ENCODE peak calls at places on chromosomes 3 and 15, in seven cellular contexts. Q, H, D, V, Z, J and K are unnamed samples.

GRCh38 chr15:26126070-26126469 is 262.9 kb upstream of the ATP10A start:
- DNase-seq in V (no peak), H (no peak), Z (no peak), J (no peak), Q (no peak), D (no peak), K (no peak)

GRCh38 chr3:156674911-156675743 is 737 bp downstream of the TIPARP start:
- DNase-seq in D (peak; percentile 81), H (peak; percentile 72), Z (peak; percentile 53), J (peak; percentile 72), V (peak; percentile 57), Q (peak; percentile 67), K (peak; percentile 56)

GRCh38 chr3:124774305-124774673 is 44.0 kb downstream of the UMPS start:
- DNase-seq in Q (no peak), D (no peak), V (no peak), H (peak; percentile 58), Z (peak; percentile 66), J (peak; percentile 32), K (peak; percentile 57)

GRCh38 chr3:192060160-192060783 is 599.3 kb downstream of the PYDC2 start:
- DNase-seq in D (no peak), Q (peak; percentile 47), H (no peak), J (no peak), Z (no peak), V (no peak), K (no peak)

GRCh38 chr15:90765966-90766365 is 48.8 kb downstream of the BLM start:
- DNase-seq in Z (no peak), D (no peak), H (no peak), Q (no peak), V (no peak), J (no peak), K (no peak)

GRCh38 chr3:103991461-103992115 is 1375.1 kb upstream of the ALCAM start:
- DNase-seq in D (no peak), V (no peak), Q (no peak), Z (peak; percentile 5), H (no peak), J (no peak), K (peak; percentile 70)

GRCh38 chr3:98670020-98670419 is 76.6 kb upstream of the CPOX start:
- DNase-seq in Q (no peak), J (no peak), D (no peak), V (no peak), Z (no peak), H (no peak), K (no peak)

GRCh38 chr3:52388348-52388821 is 56.5 kb downstream of the SEMA3G start:
- DNase-seq in Q (no peak), H (no peak), J (no peak), Z (no peak), V (no peak), D (no peak), K (no peak)

GRCh38 chr3:140863481-140864084 is 78.1 kb upstream of the SLC25A36 start:
- DNase-seq in Q (peak; percentile 70), V (no peak), Z (peak; percentile 74), J (peak; percentile 36), H (peak; percentile 13), D (no peak), K (peak; percentile 72)

GRCh38 chr3:9549600-9549999 is 4.0 kb downstream of the LHFPL4 start:
- DNase-seq in J (no peak), V (no peak), Z (no peak), D (no peak), Q (no peak), H (no peak), K (no peak)

GRCh38 chr3:50666801-50667200 is 7.9 kb upstream of the DOCK3 start:
- DNase-seq in Z (no peak), V (no peak), D (no peak), H (no peak), Q (no peak), J (no peak), K (no peak)

GRCh38 chr15:78369161-78369560 is 29.0 kb downstream of the CRABP1 start:
- DNase-seq in Z (no peak), J (no peak), H (no peak), Q (no peak), D (no peak), V (no peak), K (no peak)

GRCh38 chr15:74136584-74137543 is 6.5 kb downstream of the ISLR2 start:
- DNase-seq in D (no peak), V (no peak), Z (peak; percentile 28), H (peak; percentile 33), J (no peak), Q (no peak), K (no peak)

GRCh38 chr3:79979990-79980389 is 212.2 kb upstream of the ROBO1 start:
- DNase-seq in J (no peak), Z (no peak), D (no peak), H (no peak), V (no peak), Q (no peak), K (no peak)

GRCh38 chr3:150612494-150612893 is 9.4 kb downstream of the SELENOT start:
- DNase-seq in Z (no peak), Q (no peak), D (no peak), H (no peak), V (no peak), J (no peak), K (no peak)

GRCh38 chr3:41162981-41163380 is 36.3 kb upstream of the CTNNB1 start:
- DNase-seq in J (no peak), Z (no peak), D (no peak), V (no peak), H (no peak), Q (no peak), K (no peak)

GRCh38 chr3:61448378-61448777 is 113.0 kb upstream of the PTPRG start:
- DNase-seq in V (no peak), D (no peak), H (no peak), Z (peak; percentile 23), J (no peak), Q (no peak), K (peak; percentile 24)

GRCh38 chr3:11212784-11213183 is 58.5 kb downstream of the HRH1 start:
- DNase-seq in V (no peak), J (no peak), D (no peak), Q (no peak), H (no peak), Z (peak; percentile 47), K (peak; percentile 32)

GRCh38 chr15:90681480-90681879 is 35.7 kb upstream of the BLM start:
- DNase-seq in D (no peak), Q (no peak), H (peak; percentile 38), J (peak; percentile 76), Z (peak; percentile 94), V (no peak), K (peak; percentile 71)

GRCh38 chr3:63387568-63387967 is 109.5 kb downstream of the SYNPR start:
- DNase-seq in Z (peak; percentile 17), H (no peak), D (no peak), V (no peak), J (no peak), Q (no peak), K (peak; percentile 12)

GRCh38 chr3:127354761-127355160 is 66.9 kb upstream of the PRR20G start:
- DNase-seq in Z (no peak), H (no peak), D (no peak), V (no peak), J (no peak), Q (no peak), K (no peak)

GRCh38 chr3:11118181-11118682 is 36.1 kb upstream of the HRH1 start:
- DNase-seq in V (no peak), H (no peak), J (no peak), D (no peak), Q (no peak), Z (peak; percentile 83), K (peak; percentile 47)

GRCh38 chr3:138559134-138559533 is 34.9 kb downstream of the CEP70 start:
- DNase-seq in D (no peak), Q (no peak), V (no peak), J (no peak), Z (no peak), H (no peak), K (no peak)
- TF ChIP-seq CTCF in D (no peak), Q (no peak), V (no peak), J (no peak), Z (no peak), H (no peak), K (no peak)

DNA sequence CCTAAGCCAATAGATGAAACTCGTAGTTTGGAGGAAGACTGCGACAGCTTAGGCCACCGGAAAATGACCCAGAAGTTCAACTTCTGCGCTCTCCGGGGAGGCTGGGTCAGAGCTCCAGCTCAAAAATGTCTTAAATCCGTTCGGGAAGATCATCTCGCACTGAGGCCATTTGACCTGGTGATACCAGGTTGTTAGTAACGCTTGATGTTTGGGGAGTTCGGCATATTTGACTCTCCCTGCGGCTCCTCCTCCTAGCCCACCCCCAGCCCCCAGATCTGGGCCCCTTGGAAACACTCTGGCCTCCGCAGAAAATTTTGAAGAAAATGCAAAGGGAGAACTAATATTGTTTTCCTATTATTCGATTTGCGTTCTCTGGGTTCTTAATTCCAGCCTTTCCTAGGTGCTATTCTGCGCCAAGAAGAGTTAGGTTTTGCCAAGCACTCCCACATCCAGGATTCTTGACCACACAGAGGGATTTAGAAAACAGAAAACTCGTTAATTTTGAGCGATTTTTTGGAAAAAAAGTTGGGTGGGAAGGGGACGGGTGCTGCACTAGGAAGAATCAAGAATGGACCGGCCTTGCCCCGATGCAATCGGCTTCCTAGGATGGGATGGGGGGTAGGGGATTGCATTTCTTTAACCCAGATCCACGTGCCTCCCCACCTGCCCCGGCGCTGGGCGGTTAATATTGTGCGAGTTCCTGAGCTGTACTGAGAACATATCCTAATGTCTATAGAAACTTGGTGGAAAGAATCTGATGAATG is 50.0 kb downstream of the ZIC4 start:
- DNase-seq in Z (no peak), H (no peak), Q (no peak), V (no peak), D (no peak), J (no peak), K (no peak)
- H3K4me3 ChIP-seq in Z (no peak overlapping the region), H (no peak overlapping the region), Q (no peak overlapping the region), V (no peak overlapping the region), D (no peak overlapping the region), J (no peak overlapping the region), K (no peak overlapping the region)

GRCh38 chr3:71025010-71025409 is 558.5 kb downstream of the FOXP1 start:
- DNase-seq in Z (peak; percentile 58), D (no peak), V (no peak), Q (no peak), J (no peak), H (no peak), K (no peak)

GRCh38 chr3:71018794-71019193 is 564.7 kb downstream of the FOXP1 start:
- DNase-seq in J (no peak), D (no peak), H (no peak), V (no peak), Z (no peak), Q (no peak), K (no peak)

GRCh38 chr3:71026634-71027578 is 556.6 kb downstream of the FOXP1 start:
- DNase-seq in Z (no peak), Q (no peak), V (no peak), D (no peak), J (no peak), H (no peak), K (peak; percentile 38)

GRCh38 chr3:71025516-71025915 is 558.0 kb downstream of the FOXP1 start:
- DNase-seq in Z (no peak), V (no peak), H (no peak), J (no peak), Q (no peak), D (no peak), K (no peak)

GRCh38 chr3:71022552-71023335 is 560.8 kb downstream of the FOXP1 start:
- DNase-seq in D (no peak), J (no peak), H (no peak), Z (peak; percentile 53), Q (no peak), V (no peak), K (peak; percentile 52)
- TF ChIP-seq CTCF in D (no peak), J (no peak), H (no peak), Z (peak; percentile 29), Q (peak; percentile 26), V (no peak), K (peak; percentile 56)

GRCh38 chr15:67156834-67157233 is 91.4 kb downstream of the SMAD3 start:
- DNase-seq in J (no peak), H (no peak), Z (no peak), V (no peak), D (no peak), Q (no peak), K (no peak)
- H3K4me3 ChIP-seq in J (no peak overlapping the region), H (no peak overlapping the region), Z (no peak overlapping the region), V (no peak overlapping the region), D (no peak overlapping the region), Q (no peak overlapping the region), K (no peak overlapping the region)